ENCODE peak calls at places on chromosomes 7 and 10, in six cellular contexts. D, I, H, P, G and U are unnamed samples.

GRCh38 chr10:124745678-124746077 is 1.5 kb upstream of the FAM53B start:
- DNase-seq in G (peak; percentile 60), D (no peak), P (no peak), I (no peak), H (no peak), U (no peak)

GRCh38 chr10:68516766-68517165 is 10.6 kb downstream of the SLC25A16 start:
- DNase-seq in D (no peak), G (peak; percentile 51), H (no peak), P (no peak), I (no peak), U (no peak)

GRCh38 chr7:47635091-47636090 is 53.5 kb upstream of the TNS3 start:
- DNase-seq in I (no peak), H (no peak), D (no peak), P (peak; percentile 68), G (peak; percentile 66), U (no peak)

GRCh38 chr10:117945651-117946050 is 101.1 kb downstream of the RAB11FIP2 start:
- DNase-seq in D (no peak), P (no peak), H (no peak), G (no peak), I (no peak), U (no peak)

GRCh38 chr10:62224606-62225005 is 44.0 kb downstream of the RTKN2 start:
- DNase-seq in I (no peak), P (no peak), D (no peak), G (no peak), H (no peak), U (no peak)

GRCh38 chr7:73647725-73648592 is 19.7 kb upstream of the VPS37D start:
- DNase-seq in D (peak; percentile 18), P (peak; percentile 76), H (peak; percentile 34), G (peak; percentile 87), I (no peak), U (no peak)

GRCh38 chr10:3720228-3721019 is 64.6 kb downstream of the KLF6 start:
- DNase-seq in I (no peak), G (no peak), P (no peak), D (peak; percentile 65), H (no peak), U (peak; percentile 82)

GRCh38 chr10:116836087-116836486 is 13.2 kb upstream of the ENO4 start:
- DNase-seq in H (no peak), P (peak; percentile 69), D (no peak), I (no peak), G (no peak), U (peak; percentile 34)

GRCh38 chr10:43390791-43391190 is 18.2 kb downstream of the HNRNPF start:
- DNase-seq in I (no peak), G (peak; percentile 49), H (peak; percentile 29), P (no peak), D (no peak), U (no peak)

GRCh38 chr10:97506214-97506991 is 7.7 kb downstream of the UBTD1 start:
- DNase-seq in I (no peak), G (no peak), H (no peak), D (no peak), P (no peak), U (no peak)

DNA sequence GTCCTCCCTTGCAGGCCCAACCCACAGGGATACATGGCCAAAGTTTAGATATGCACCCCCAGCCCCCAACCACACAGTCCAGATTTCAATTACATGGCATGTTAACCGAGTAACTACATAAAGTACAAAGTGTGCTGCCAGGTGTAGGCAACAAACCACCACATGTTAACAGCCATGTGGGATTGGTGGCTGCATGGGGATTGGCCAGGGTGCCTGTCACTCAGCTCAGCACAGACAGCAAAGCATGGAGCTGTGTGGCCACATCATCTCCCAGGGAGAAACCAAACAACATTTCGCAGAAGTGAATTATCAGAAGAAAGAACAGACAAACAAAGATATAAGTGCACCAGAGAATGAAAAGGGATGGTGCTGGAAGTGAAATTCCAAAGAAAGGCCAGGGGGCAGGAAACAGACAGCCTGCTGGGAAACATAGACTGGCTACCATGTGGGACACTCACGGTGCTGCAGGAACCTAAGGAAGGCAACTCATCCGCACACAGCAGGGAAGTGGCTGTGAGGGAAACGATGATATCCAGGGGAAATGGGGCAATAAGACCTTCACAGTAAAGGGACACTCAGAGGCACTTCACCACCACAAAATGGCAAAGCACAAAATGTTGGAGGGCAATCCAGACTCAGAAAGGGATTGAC is 171.2 kb downstream of the PTPRN2 start:
- DNase-seq in G (no peak), I (no peak), D (no peak), H (no peak), P (no peak), U (no peak)
- H3K4me3 ChIP-seq in G (no peak overlapping the region), I (no peak overlapping the region), D (no peak overlapping the region), H (no peak overlapping the region), P (no peak overlapping the region), U (no peak overlapping the region)

GRCh38 chr10:132667613-132668394 is 118.1 kb downstream of the NKX6-2 start:
- DNase-seq in D (no peak), P (no peak), H (no peak), I (no peak), G (no peak), U (no peak)
- H3K4me1 ChIP-seq in D (peaks cover 6% of the 10 kb centered on the region), P (no peaks in the 10 kb centered on the region), H (no peaks in the 10 kb centered on the region), I (no peaks in the 10 kb centered on the region), G (peaks cover 20% of the 10 kb centered on the region), U (no peaks in the 10 kb centered on the region)

GRCh38 chr7:97001221-97001620 is 4.1 kb upstream of the DLX6 start:
- DNase-seq in H (no peak), D (no peak), G (no peak), P (no peak), I (no peak), U (no peak)
- H3K27ac ChIP-seq in H (no peak overlapping the region), D (no peak overlapping the region), G (no peak overlapping the region), P (no peak overlapping the region), I (no peak overlapping the region), U (no peak overlapping the region)

GRCh38 chr7:148238926-148239325 is 351.6 kb upstream of the C7orf33 start:
- DNase-seq in G (no peak), H (no peak), P (no peak), D (no peak), I (no peak), U (no peak)

DNA sequence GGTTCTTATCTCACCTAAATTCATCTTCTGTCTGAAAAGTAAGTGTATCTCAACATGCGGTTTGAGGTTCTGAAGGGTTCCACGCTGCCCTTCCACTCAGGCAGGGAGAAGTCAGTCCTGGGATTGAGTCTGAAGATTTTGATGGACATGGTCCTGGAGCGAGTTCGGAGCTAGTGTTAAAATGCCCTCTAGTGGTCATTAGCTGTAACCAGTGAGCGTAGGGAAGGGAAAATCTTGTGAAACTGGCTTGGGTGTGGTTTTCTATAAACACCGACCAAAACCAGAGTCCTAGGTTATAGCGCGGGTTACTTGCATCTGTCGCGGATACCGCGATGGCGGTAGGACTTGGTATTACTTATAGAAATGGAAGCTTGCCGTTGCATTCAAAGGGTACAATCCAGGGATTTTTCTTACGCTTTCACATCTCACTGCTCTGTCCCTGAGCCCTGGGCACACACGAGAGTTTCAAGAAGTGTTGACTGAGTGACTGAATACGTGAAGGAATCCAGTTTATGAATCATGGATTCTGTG is 348.2 kb upstream of the C7orf33 start:
- DNase-seq in P (no peak), I (no peak), H (no peak), D (no peak), G (peak; percentile 67), U (no peak)
- H3K4me3 ChIP-seq in P (no peak overlapping the region), I (no peak overlapping the region), H (no peak overlapping the region), D (no peak overlapping the region), G (peak overlapping the region; percentile 16), U (no peak overlapping the region)

GRCh38 chr10:110356628-110357245 is 52.0 kb upstream of the SMNDC1 start:
- DNase-seq in I (peak; percentile 92), G (no peak), H (peak; percentile 51), P (no peak), D (peak; percentile 54), U (no peak)
- H3K4me1 ChIP-seq in I (peaks cover 20% of the 10 kb centered on the region), G (peaks cover 9% of the 10 kb centered on the region), H (peaks cover 9% of the 10 kb centered on the region), P (peaks cover 10% of the 10 kb centered on the region), D (peaks cover 4% of the 10 kb centered on the region), U (no peaks in the 10 kb centered on the region)

GRCh38 chr10:17784701-17785100 is 24.4 kb upstream of the MRC1 start:
- DNase-seq in D (no peak), P (no peak), I (no peak), G (no peak), H (no peak), U (no peak)
- H3K27ac ChIP-seq in D (no peak overlapping the region), P (no peak overlapping the region), I (no peak overlapping the region), G (peak overlapping the region; percentile 71), H (no peak overlapping the region), U (peak overlapping the region; percentile 31)

DNA sequence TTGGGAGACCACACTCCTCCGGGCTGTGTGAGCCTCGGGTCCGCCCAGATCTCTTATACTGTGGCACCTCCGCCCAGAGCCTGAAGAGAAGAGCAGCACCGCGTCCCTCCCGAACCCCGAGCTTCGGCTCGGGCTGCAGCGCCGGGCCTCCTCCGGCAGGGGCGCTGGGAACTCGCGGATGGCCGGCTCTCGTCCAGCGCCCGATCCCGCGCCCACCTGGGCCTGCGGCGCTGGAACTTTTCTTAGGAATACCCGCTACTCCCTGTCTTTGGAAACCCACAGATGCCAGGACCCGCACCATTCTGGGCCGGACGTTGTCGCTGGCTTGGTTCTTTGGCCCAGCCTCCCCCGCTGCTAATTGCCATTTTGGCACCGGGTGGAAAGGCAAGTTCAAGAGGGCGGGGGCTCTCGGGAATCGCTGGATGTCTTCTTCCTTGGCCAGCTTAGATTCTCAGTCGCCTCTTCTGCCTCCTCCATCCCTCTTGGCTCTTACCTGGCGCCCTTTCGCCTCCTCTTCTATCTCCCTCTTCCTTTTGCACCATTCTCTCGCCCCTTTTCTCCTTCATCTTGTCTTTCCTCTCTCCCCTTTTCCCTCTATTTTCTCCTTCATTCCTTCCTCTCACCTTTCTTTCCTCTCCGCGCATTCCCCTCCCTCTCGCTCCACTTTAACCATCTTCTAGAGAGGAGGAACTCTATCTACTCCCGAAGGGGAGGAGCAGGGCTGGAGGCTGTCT is 2.1 kb upstream of the SORCS3 start:
- DNase-seq in D (no peak), H (no peak), I (no peak), G (peak; percentile 86), P (peak; percentile 86), U (no peak)
- H3K4me3 ChIP-seq in D (peak overlapping the region; percentile 42), H (no peak overlapping the region), I (peak overlapping the region; percentile 13), G (no peak overlapping the region), P (peak overlapping the region; percentile 51), U (no peak overlapping the region)

GRCh38 chr10:21797984-21798765 is 205.4 kb downstream of the DNAJC1 start:
- DNase-seq in P (no peak), G (no peak), H (no peak), I (no peak), D (no peak), U (no peak)
- H3K4me1 ChIP-seq in P (peaks cover 3% of the 10 kb centered on the region), G (peaks cover 2% of the 10 kb centered on the region), H (peaks cover 7% of the 10 kb centered on the region), I (no peaks in the 10 kb centered on the region), D (no peaks in the 10 kb centered on the region), U (no peaks in the 10 kb centered on the region)

GRCh38 chr10:109417803-109418202 is 505.5 kb downstream of the XPNPEP1 start:
- DNase-seq in I (no peak), H (no peak), G (no peak), D (no peak), P (no peak), U (no peak)

GRCh38 chr10:109411897-109412296 is 511.4 kb downstream of the XPNPEP1 start:
- DNase-seq in D (no peak), G (no peak), H (no peak), P (no peak), I (no peak), U (no peak)

DNA sequence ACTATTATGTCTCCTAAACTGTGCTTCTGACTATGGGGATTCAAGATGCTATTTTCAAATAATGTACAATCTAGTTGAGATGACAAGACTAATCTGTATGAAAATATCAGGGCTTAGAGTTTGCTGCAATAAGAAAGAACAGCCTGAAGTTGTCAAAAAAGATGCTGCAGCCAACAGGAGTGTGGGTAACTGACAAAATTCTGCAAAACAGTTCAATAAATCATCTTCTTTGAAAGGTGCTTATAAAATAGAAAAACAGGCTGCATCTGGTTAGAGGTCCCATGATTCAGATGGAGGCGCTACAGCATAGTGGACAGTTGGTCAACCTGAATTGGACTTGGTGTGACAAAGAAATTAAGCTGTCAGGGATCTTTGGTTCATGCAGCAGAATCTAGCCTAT is 511.0 kb downstream of the XPNPEP1 start:
- DNase-seq in H (no peak), I (no peak), G (no peak), P (no peak), D (no peak), U (no peak)
- H3K27ac ChIP-seq in H (no peak overlapping the region), I (no peak overlapping the region), G (no peak overlapping the region), P (no peak overlapping the region), D (no peak overlapping the region), U (no peak overlapping the region)